ENCODE peak calls at places on chromosomes 6 and 20, in eight cellular contexts. Z, J, C, E, P, Q, O and N are unnamed samples.

GRCh38 chr20:34249291-34249690 is 8.1 kb downstream of the ASIP start:
- DNase-seq in Z (no peak), P (peak; percentile 71), C (no peak), O (no peak), J (no peak), E (no peak), Q (no peak), N (peak; percentile 29)

GRCh38 chr6:100420711-100421110 is 44.0 kb downstream of the SIM1 start:
- DNase-seq in P (no peak), O (no peak), C (no peak), J (no peak), Z (no peak), Q (no peak), E (no peak), N (no peak)

GRCh38 chr6:46062312-46062711 is 46.7 kb upstream of the CLIC5 start:
- DNase-seq in J (no peak), P (no peak), C (peak; percentile 76), E (no peak), O (no peak), Z (no peak), Q (no peak), N (peak; percentile 3)

GRCh38 chr6:137744877-137745276 is 122.2 kb upstream of the TNFAIP3 start:
- DNase-seq in J (no peak), Q (no peak), C (no peak), Z (no peak), P (no peak), E (no peak), O (no peak), N (no peak)

GRCh38 chr20:2538931-2539330 is 2.6 kb downstream of the TMC2 start:
- DNase-seq in O (no peak), P (no peak), E (no peak), Z (no peak), J (no peak), Q (no peak), C (no peak), N (no peak)

GRCh38 chr6:26158581-26159416 is 71.6 kb downstream of the HFE start:
- DNase-seq in J (no peak), P (peak; percentile 46), O (no peak), C (peak; percentile 73), Q (no peak), Z (peak; percentile 61), E (no peak), N (peak; percentile 62)

GRCh38 chr6:139569561-139569960 is 195.1 kb upstream of the CITED2 start:
- DNase-seq in O (no peak), Q (no peak), C (no peak), E (no peak), J (no peak), P (peak; percentile 79), Z (peak; percentile 67), N (peak; percentile 68)

GRCh38 chr6:1586256-1586655 is 23.5 kb upstream of the FOXC1 start:
- DNase-seq in C (no peak), Z (no peak), Q (no peak), E (no peak), J (no peak), P (no peak), O (no peak), N (no peak)

GRCh38 chr6:38476141-38476540 is 163.6 kb downstream of the BTBD9 start:
- DNase-seq in C (no peak), E (no peak), P (no peak), Q (no peak), O (no peak), J (no peak), Z (no peak), N (no peak)

GRCh38 chr6:30711758-30712380 is 5.2 kb downstream of the MDC1 start:
- DNase-seq in P (no peak), C (no peak), E (no peak), Q (no peak), O (no peak), J (no peak), Z (no peak), N (no peak)

GRCh38 chr6:144008501-144009245 is 614 bp upstream of the PLAGL1 start:
- DNase-seq in Z (peak; percentile 6), Q (no peak), O (no peak), E (no peak), P (no peak), C (no peak), J (no peak), N (no peak)

GRCh38 chr6:308307-308706 is 16.0 kb downstream of the DUSP22 start:
- DNase-seq in O (no peak), J (no peak), P (no peak), Q (no peak), Z (no peak), C (no peak), E (no peak), N (no peak)

GRCh38 chr6:108621117-108621516 is 60.4 kb downstream of the FOXO3 start:
- DNase-seq in E (peak; percentile 26), C (no peak), Q (no peak), Z (no peak), P (peak; percentile 90), J (no peak), O (peak; percentile 47), N (peak; percentile 89)

GRCh38 chr20:34953960-34954359 is 1.6 kb downstream of the GSS start:
- DNase-seq in E (no peak), P (no peak), J (no peak), C (no peak), O (no peak), Z (no peak), Q (no peak), N (no peak)

GRCh38 chr6:28657756-28658465 is 132.2 kb downstream of the GPX5 start:
- DNase-seq in Q (no peak), E (peak; percentile 30), Z (peak; percentile 62), C (peak; percentile 24), O (peak; percentile 41), J (peak; percentile 45), P (peak; percentile 69), N (peak; percentile 70)

GRCh38 chr6:88680654-88681053 is 282.8 kb downstream of the RNGTT start:
- DNase-seq in Z (no peak), J (no peak), Q (no peak), O (no peak), E (no peak), C (no peak), P (no peak), N (no peak)

GRCh38 chr6:165636415-165637048 is 26.5 kb downstream of the PDE10A start:
- DNase-seq in E (no peak), Q (no peak), J (no peak), O (no peak), C (no peak), P (peak; percentile 64), Z (peak; percentile 70), N (peak; percentile 23)

GRCh38 chr20:32975698-32976674 is 28.2 kb downstream of the SUN5 start:
- DNase-seq in Z (no peak), E (no peak), O (no peak), P (no peak), J (no peak), Q (no peak), C (no peak), N (no peak)

GRCh38 chr6:83252717-83253116 is 59.6 kb downstream of the RWDD2A start:
- DNase-seq in J (no peak), Q (no peak), C (no peak), O (no peak), E (no peak), Z (peak; percentile 22), P (peak; percentile 85), N (peak; percentile 68)

GRCh38 chr20:2697768-2698167 is 5.2 kb downstream of the EBF4 start:
- DNase-seq in J (no peak), O (no peak), Q (no peak), Z (no peak), C (no peak), E (no peak), P (no peak), N (no peak)

GRCh38 chr6:51678905-51679620 is 408.4 kb downstream of the PKHD1 start:
- DNase-seq in P (no peak), J (no peak), C (no peak), E (no peak), Z (no peak), O (peak; percentile 17), Q (no peak), N (no peak)

GRCh38 chr6:154611241-154611640 is 100.8 kb upstream of the CNKSR3 start:
- DNase-seq in E (no peak), O (no peak), P (no peak), Q (no peak), C (no peak), J (no peak), Z (no peak), N (no peak)

GRCh38 chr6:37123957-37124729 is 45.8 kb upstream of the PIM1 start:
- DNase-seq in O (no peak), Z (no peak), P (no peak), C (no peak), J (no peak), Q (no peak), E (no peak), N (no peak)

GRCh38 chr20:32820000-32820697 is 395 bp downstream of the MAPRE1 start:
- DNase-seq in E (peak; percentile 47), C (peak; percentile 69), P (peak; percentile 40), O (peak; percentile 57), Z (peak; percentile 77), J (peak; percentile 69), Q (peak; percentile 36), N (peak; percentile 50)

GRCh38 chr20:49814057-49814675 is 1.5 kb downstream of the SLC9A8 start:
- DNase-seq in J (no peak), Z (no peak), P (no peak), E (no peak), C (no peak), O (no peak), Q (no peak), N (no peak)

GRCh38 chr20:2349801-2350200 is 30.9 kb upstream of the TGM6 start:
- DNase-seq in O (no peak), E (no peak), Q (no peak), P (no peak), Z (peak; percentile 7), J (no peak), C (no peak), N (no peak)

GRCh38 chr6:11833626-11834592 is 55.3 kb upstream of the ADTRP start:
- DNase-seq in J (no peak), P (no peak), E (no peak), O (no peak), Q (no peak), Z (no peak), C (no peak), N (no peak)

GRCh38 chr6:109672827-109673226 is 18.2 kb downstream of the AK9 start:
- DNase-seq in C (no peak), E (no peak), P (no peak), J (no peak), O (no peak), Z (peak; percentile 66), Q (no peak), N (no peak)

GRCh38 chr20:47762699-47763098 is 22.6 kb downstream of the SULF2 start:
- DNase-seq in O (no peak), Z (no peak), C (peak; percentile 59), P (no peak), E (no peak), J (no peak), Q (no peak), N (no peak)

GRCh38 chr6:30394139-30394538 is 49.2 kb downstream of the RPP21 start:
- DNase-seq in J (no peak), E (no peak), C (peak; percentile 70), P (no peak), Z (no peak), Q (no peak), O (no peak), N (no peak)